ENCODE peak calls at places on chromosomes 12 and 14, in seven cellular contexts. M, J, W, X, B, N and E are unnamed samples.

GRCh38 chr14:24710403-24711063 is 76.5 kb upstream of the GZMB start:
- DNase-seq in X (peak; percentile 44), M (peak; percentile 61), W (peak; percentile 62), B (peak; percentile 53), N (peak; percentile 65), J (peak; percentile 60), E (peak; percentile 49)

GRCh38 chr14:102539544-102540309 is 30.2 kb upstream of the ANKRD9 start:
- DNase-seq in J (peak; percentile 65), N (peak; percentile 71), B (peak; percentile 45), W (no peak), X (peak; percentile 37), M (peak; percentile 92), E (no peak)

GRCh38 chr14:59407246-59407615 is 57.9 kb downstream of the GPR135 start:
- DNase-seq in W (peak; percentile 94), N (peak; percentile 95), M (no peak), B (peak; percentile 92), X (peak; percentile 94), J (peak; percentile 96), E (no peak)

GRCh38 chr12:113857371-113857770 is 108.8 kb downstream of the RBM19 start:
- DNase-seq in J (no peak), B (no peak), N (no peak), W (no peak), M (no peak), X (no peak), E (peak; percentile 47)

GRCh38 chr14:97413991-97414717 is 617.0 kb downstream of the VRK1 start:
- DNase-seq in W (no peak), J (no peak), M (no peak), X (no peak), B (no peak), N (no peak), E (no peak)

GRCh38 chr12:14314801-14315200 is 50.7 kb upstream of the ATF7IP start:
- DNase-seq in M (no peak), J (no peak), N (no peak), X (no peak), B (no peak), W (no peak), E (no peak)

GRCh38 chr12:20194171-20194570 is 174.2 kb upstream of the PDE3A start:
- DNase-seq in X (peak; percentile 5), N (peak; percentile 30), W (peak; percentile 46), B (no peak), M (no peak), J (peak; percentile 7), E (no peak)

GRCh38 chr12:65470261-65470660 is 191.8 kb downstream of the MSRB3 start:
- DNase-seq in X (no peak), W (peak; percentile 82), J (peak; percentile 42), B (no peak), N (peak; percentile 61), M (no peak), E (no peak)

GRCh38 chr12:67388331-67389163 is 119.4 kb downstream of the CAND1 start:
- DNase-seq in M (no peak), X (no peak), J (no peak), N (no peak), B (peak; percentile 12), W (no peak), E (no peak)

GRCh38 chr12:67920432-67920831 is 68.8 kb upstream of the IFNG-AS1 start:
- DNase-seq in W (no peak), J (no peak), X (peak; percentile 90), N (no peak), M (no peak), B (peak; percentile 28), E (no peak)

GRCh38 chr14:31229009-31229408 is 21.4 kb upstream of the HECTD1 start:
- DNase-seq in B (no peak), X (no peak), M (no peak), W (no peak), N (no peak), J (no peak), E (no peak)

GRCh38 chr12:2959508-2960431 is 573 bp downstream of the TEAD4 start:
- DNase-seq in J (peak; percentile 65), B (peak; percentile 71), M (no peak), X (peak; percentile 25), N (peak; percentile 67), W (peak; percentile 57), E (no peak)

GRCh38 chr12:116863275-116863767 is 17.9 kb downstream of the HRK start:
- DNase-seq in J (peak; percentile 48), B (peak; percentile 63), W (peak; percentile 61), M (no peak), N (peak; percentile 77), X (no peak), E (no peak)

GRCh38 chr12:23898121-23898520 is 51.3 kb downstream of the SOX5 start:
- DNase-seq in M (no peak), N (no peak), X (no peak), B (no peak), J (no peak), W (no peak), E (no peak)

GRCh38 chr12:105239304-105239703 is 3.3 kb upstream of the APPL2 start:
- DNase-seq in W (no peak), M (no peak), N (peak; percentile 45), J (peak; percentile 34), B (no peak), X (no peak), E (no peak)

GRCh38 chr12:5586201-5586600 is 154.3 kb downstream of the NTF3 start:
- DNase-seq in M (no peak), X (peak; percentile 68), W (peak; percentile 75), B (peak; percentile 78), N (no peak), J (no peak), E (no peak)

GRCh38 chr12:108447168-108447840 is 67.8 kb upstream of the FICD start:
- DNase-seq in N (peak; percentile 59), J (peak; percentile 46), M (no peak), X (peak; percentile 55), B (peak; percentile 38), W (peak; percentile 16), E (no peak)

GRCh38 chr14:74846168-74846567 is 29.8 kb downstream of the PROX2 start:
- DNase-seq in W (peak; percentile 89), B (no peak), N (peak; percentile 86), X (no peak), M (no peak), J (peak; percentile 27), E (no peak)

GRCh38 chr12:26402648-26403047 is 207.3 kb downstream of the SSPN start:
- DNase-seq in M (no peak), N (no peak), W (no peak), B (peak; percentile 17), X (peak; percentile 87), J (peak; percentile 3), E (no peak)

GRCh38 chr12:109946505-109946904 is 46.4 kb downstream of the TCHP start:
- DNase-seq in W (peak; percentile 21), J (peak; percentile 81), M (no peak), X (peak; percentile 18), B (no peak), N (no peak), E (no peak)

GRCh38 chr12:127459687-127460086 is 807.3 kb upstream of the TMEM132C start:
- DNase-seq in N (no peak), J (no peak), M (no peak), X (no peak), W (no peak), B (no peak), E (no peak)

GRCh38 chr14:68011629-68012028 is 192.1 kb downstream of the RAD51B start:
- DNase-seq in X (no peak), W (peak; percentile 56), B (peak; percentile 48), J (peak; percentile 91), M (no peak), N (peak; percentile 72), E (no peak)

GRCh38 chr14:43539210-43539609 is 967.9 kb downstream of the FSCB start:
- DNase-seq in X (peak; percentile 0), W (no peak), B (peak; percentile 57), N (peak; percentile 1), J (peak; percentile 1), M (no peak), E (no peak)

GRCh38 chr12:14164266-14164665 is 182.9 kb upstream of the GRIN2B start:
- DNase-seq in N (no peak), B (no peak), M (no peak), W (peak; percentile 2), X (peak; percentile 48), J (no peak), E (no peak)